ENCODE peak calls at places on chromosomes 12 and 14, in five cellular contexts. P, E, U, O and I are unnamed samples.
A peak's percentile ranks its signal among the peaks of the same experiment; 100 is the strongest.

GRCh38 chr12:19105468-19105867 is 24.1 kb upstream of the PLEKHA5 start:
- DNase-seq in P (no peak), E (peak; percentile 61), U (no peak), O (no peak), I (no peak)

GRCh38 chr12:118034429-118035193 is 18.1 kb downstream of the RFC5 start:
- DNase-seq in P (peak; percentile 68), E (no peak), U (no peak), O (no peak), I (no peak)

GRCh38 chr14:104144453-104144790 is 6.0 kb downstream of the KIF26A start:
- DNase-seq in P (no peak), E (no peak), U (no peak), O (no peak), I (no peak)

GRCh38 chr14:99586054-99586760 is 17.8 kb downstream of the CCDC85C start:
- DNase-seq in P (no peak), E (no peak), U (no peak), O (no peak), I (no peak)

GRCh38 chr14:99077076-99077843 is 194.7 kb downstream of the BCL11B start:
- DNase-seq in P (no peak), E (no peak), U (no peak), O (no peak), I (no peak)

GRCh38 chr14:39229222-39229543 is 4.5 kb upstream of the MIA2 start:
- DNase-seq in P (no peak), E (no peak), U (peak; percentile 2), O (peak; percentile 15), I (no peak)

GRCh38 chr12:104514127-104514810 is 57.5 kb downstream of the CHST11 start:
- DNase-seq in P (no peak), E (no peak), U (no peak), O (no peak), I (no peak)

GRCh38 chr14:103545915-103546650 is 16.4 kb downstream of the BAG5 start:
- DNase-seq in P (no peak), E (no peak), U (no peak), O (no peak), I (no peak)

GRCh38 chr12:53229454-53229853 is 2.6 kb downstream of the RARG start:
- DNase-seq in P (no peak), E (no peak), U (no peak), O (no peak), I (no peak)

GRCh38 chr14:69204753-69205152 is 13.5 kb downstream of the EXD2 start:
- DNase-seq in P (no peak), E (no peak), U (no peak), O (no peak), I (no peak)

GRCh38 chr12:94186461-94187237 is 38.3 kb downstream of the PLXNC1 start:
- DNase-seq in P (peak; percentile 76), E (no peak), U (no peak), O (no peak), I (no peak)

GRCh38 chr12:14211829-14212455 is 153.5 kb upstream of the ATF7IP start:
- DNase-seq in P (no peak), E (no peak), U (no peak), O (no peak), I (no peak)

GRCh38 chr14:51733147-51733546 is 81.4 kb downstream of the FRMD6 start:
- DNase-seq in P (no peak), E (no peak), U (no peak), O (no peak), I (no peak)

GRCh38 chr12:4477133-4477532 is 31.5 kb upstream of the FGF6 start:
- DNase-seq in P (no peak), E (no peak), U (no peak), O (no peak), I (no peak)

GRCh38 chr14:72616294-72616693 is 277.6 kb downstream of the DPF3 start:
- DNase-seq in P (peak; percentile 78), E (no peak), U (no peak), O (no peak), I (no peak)

GRCh38 chr14:103128631-103129300 is 5.5 kb downstream of the TNFAIP2 start:
- DNase-seq in P (no peak), E (no peak), U (no peak), O (no peak), I (no peak)

GRCh38 chr12:6280672-6281071 is 29.8 kb upstream of the PLEKHG6 start:
- DNase-seq in P (no peak), E (no peak), U (no peak), O (no peak), I (no peak)

GRCh38 chr12:70106347-70106746 is 136.9 kb upstream of the CNOT2 start:
- DNase-seq in P (no peak), E (no peak), U (no peak), O (no peak), I (no peak)

GRCh38 chr12:6667559-6668210 is 4.8 kb upstream of the ING4 start:
- DNase-seq in P (no peak), E (no peak), U (peak; percentile 68), O (no peak), I (no peak)

GRCh38 chr12:116319851-116320621 is 42.5 kb upstream of the MED13L start:
- DNase-seq in P (peak; percentile 89), E (no peak), U (no peak), O (no peak), I (no peak)

GRCh38 chr12:4806439-4807115 is 86.4 kb downstream of the GALNT8 start:
- DNase-seq in P (no peak), E (no peak), U (no peak), O (no peak), I (no peak)

GRCh38 chr14:67577909-67578749 is 21.9 kb downstream of the PIGH start:
- DNase-seq in P (no peak), E (no peak), U (no peak), O (no peak), I (no peak)

GRCh38 chr14:105485720-105486332 is 860 bp upstream of the CRIP1 start:
- DNase-seq in P (no peak), E (no peak), U (no peak), O (no peak), I (no peak)

GRCh38 chr12:57455374-57456144 is 452 bp downstream of the INHBE start:
- DNase-seq in P (no peak), E (no peak), U (no peak), O (no peak), I (no peak)

GRCh38 chr12:19489168-19489567 is 49.9 kb downstream of the AEBP2 start:
- DNase-seq in P (no peak), E (no peak), U (no peak), O (no peak), I (no peak)

GRCh38 chr14:68283378-68284123 is 464.0 kb downstream of the RAD51B start:
- DNase-seq in P (no peak), E (no peak), U (peak; percentile 96), O (peak; percentile 66), I (no peak)

GRCh38 chr12:14629832-14630688 is 62.4 kb upstream of the PLBD1 start:
- DNase-seq in P (peak; percentile 87), E (peak; percentile 64), U (peak; percentile 82), O (peak; percentile 42), I (peak; percentile 52)

GRCh38 chr14:24630872-24631477 is 3.0 kb downstream of the GZMB start:
- DNase-seq in P (peak; percentile 5), E (peak; percentile 41), U (no peak), O (no peak), I (no peak)

GRCh38 chr12:24596768-24597388 is 352.0 kb downstream of the BCAT1 start:
- DNase-seq in P (peak; percentile 77), E (no peak), U (peak; percentile 28), O (no peak), I (peak; percentile 32)

GRCh38 chr14:105012171-105012985 is 8.5 kb downstream of the CDCA4 start:
- DNase-seq in P (no peak), E (no peak), U (no peak), O (no peak), I (no peak)

GRCh38 chr12:112163056-112163455 is 37.7 kb downstream of the TRAFD1 start:
- DNase-seq in P (no peak), E (no peak), U (no peak), O (no peak), I (no peak)

GRCh38 chr12:54029529-54030441 is 1.5 kb downstream of the HOXC6 start:
- DNase-seq in P (no peak), E (no peak), U (no peak), O (no peak), I (no peak)

GRCh38 chr12:64273527-64274403 is 51.7 kb upstream of the KICS2 start:
- DNase-seq in P (peak; percentile 50), E (no peak), U (no peak), O (no peak), I (no peak)

GRCh38 chr12:57837779-57838562 is 8.6 kb downstream of the CTDSP2 start:
- DNase-seq in P (peak; percentile 72), E (peak; percentile 82), U (peak; percentile 50), O (no peak), I (no peak)

GRCh38 chr12:96210376-96211055 is 16.3 kb downstream of the ELK3 start:
- DNase-seq in P (no peak), E (no peak), U (no peak), O (peak; percentile 26), I (no peak)

GRCh38 chr14:75280448-75280830 is 1.8 kb downstream of the FOS start:
- DNase-seq in P (peak; percentile 45), E (no peak), U (no peak), O (no peak), I (no peak)

GRCh38 chr14:24052656-24053547 is 1.1 kb downstream of the CARMIL3 start:
- DNase-seq in P (no peak), E (no peak), U (no peak), O (peak; percentile 18), I (peak; percentile 4)

DNA sequence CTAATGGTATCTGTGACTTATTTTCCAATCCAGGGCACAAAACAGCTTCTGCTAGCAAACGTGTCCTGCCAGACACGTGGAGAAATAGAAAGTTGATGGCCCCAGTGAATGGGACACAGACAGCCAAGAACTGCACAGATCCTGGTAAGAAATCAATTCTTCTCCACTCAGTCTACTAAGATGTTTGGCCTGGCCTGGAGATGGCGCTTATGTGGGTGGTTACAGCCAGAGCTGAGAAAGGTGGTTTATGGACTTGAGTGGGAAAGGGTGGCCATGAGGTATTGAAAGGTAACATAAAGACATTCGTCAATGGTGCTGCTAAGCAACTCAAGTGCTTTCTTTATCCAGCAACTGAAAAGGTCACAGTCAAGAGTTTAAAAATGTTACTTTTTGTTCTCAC is 2.9 kb downstream of the SLC24A4 start:
- DNase-seq in P (peak; percentile 20), E (no peak), U (no peak), O (no peak), I (no peak)
- TF ChIP-seq CTCF in P (peak; percentile 32), E (no peak), U (peak; percentile 35), O (no peak), I (no peak)

GRCh38 chr12:21451529-21451928 is 14.1 kb downstream of the PYROXD1 start:
- DNase-seq in P (peak; percentile 62), E (no peak), U (no peak), O (no peak), I (no peak)
- TF ChIP-seq CTCF in P (no peak), E (no peak), U (peak; percentile 27), O (no peak), I (no peak)

GRCh38 chr14:97185186-97185585 is 388.0 kb downstream of the VRK1 start:
- DNase-seq in P (no peak), E (no peak), U (peak; percentile 2), O (peak; percentile 7), I (peak; percentile 17)
- TF ChIP-seq CTCF in P (no peak), E (no peak), U (peak; percentile 52), O (peak; percentile 31), I (peak; percentile 27)

GRCh38 chr12:129503802-129504201 is 400.0 kb downstream of the TMEM132D start:
- DNase-seq in P (no peak), E (no peak), U (no peak), O (no peak), I (no peak)
- TF ChIP-seq CTCF in P (no peak), E (no peak), U (no peak), O (no peak), I (no peak)